ENCODE peak calls at places on chromosomes 11 and 22, in eight cellular contexts. N, B, I, O, G, U, E and J are unnamed samples.

GRCh38 chr11:48037709-48038468 is 57.5 kb downstream of the PTPRJ start:
- DNase-seq in N (no peak), B (no peak), O (no peak), G (no peak), I (no peak), E (no peak), U (no peak), J (no peak)

GRCh38 chr22:29060931-29061330 is 700 bp downstream of the C22orf31 start:
- DNase-seq in I (no peak), G (no peak), E (no peak), B (no peak), N (no peak), O (no peak), U (no peak), J (no peak)

GRCh38 chr11:78254263-78254662 is 65.5 kb downstream of the USP35 start:
- DNase-seq in B (no peak), G (no peak), N (no peak), I (no peak), E (no peak), O (no peak), U (no peak), J (no peak)

GRCh38 chr11:101096036-101096704 is 33.4 kb downstream of the PGR start:
- DNase-seq in I (no peak), N (no peak), O (no peak), B (no peak), E (no peak), G (no peak), U (no peak), J (no peak)

GRCh38 chr11:1561955-1562354 is 10.1 kb downstream of the DUSP8 start:
- DNase-seq in I (no peak), G (no peak), B (no peak), U (no peak), E (no peak), N (no peak), O (no peak), J (no peak)

GRCh38 chr11:47243454-47243853 is 5.2 kb downstream of the ACP2 start:
- DNase-seq in U (no peak), E (no peak), B (no peak), O (no peak), N (no peak), I (no peak), G (no peak), J (peak; percentile 71)

GRCh38 chr11:16981651-16982194 is 32.5 kb downstream of the PLEKHA7 start:
- DNase-seq in G (peak; percentile 71), E (peak; percentile 79), U (no peak), I (no peak), O (peak; percentile 49), N (no peak), B (peak; percentile 76), J (peak; percentile 8)

GRCh38 chr22:22449819-22450218 is 58.7 kb downstream of the ZNF280B start:
- DNase-seq in O (no peak), G (no peak), N (no peak), B (no peak), E (no peak), I (no peak), U (no peak), J (no peak)

GRCh38 chr11:6856871-6857270 is 6.0 kb upstream of the OR10A2 start:
- DNase-seq in O (no peak), E (no peak), I (no peak), U (no peak), B (no peak), G (no peak), N (no peak), J (no peak)

GRCh38 chr11:66045177-66045639 is 3.8 kb downstream of the GAL3ST3 start:
- DNase-seq in I (no peak), E (peak; percentile 71), N (peak; percentile 73), G (peak; percentile 65), O (peak; percentile 98), B (peak; percentile 77), U (peak; percentile 83), J (peak; percentile 80)

GRCh38 chr11:12409621-12410005 is 32.2 kb downstream of the PARVA start:
- DNase-seq in U (no peak), N (no peak), G (no peak), O (no peak), E (no peak), I (no peak), B (no peak), J (peak; percentile 60)

GRCh38 chr22:35138521-35138920 is 72.6 kb downstream of the ISX start:
- DNase-seq in O (no peak), E (no peak), N (no peak), U (no peak), G (no peak), B (no peak), I (no peak), J (no peak)

GRCh38 chr11:74871037-74871436 is 77.9 kb downstream of the XRRA1 start:
- DNase-seq in E (no peak), U (no peak), B (no peak), I (no peak), N (no peak), O (no peak), G (no peak), J (peak; percentile 13)

GRCh38 chr11:71947498-71947897 is 18.7 kb downstream of the RNF121 start:
- DNase-seq in O (no peak), I (no peak), N (no peak), G (no peak), E (no peak), U (no peak), B (no peak), J (no peak)

GRCh38 chr11:106670069-106670468 is 348.2 kb downstream of the GUCY1A2 start:
- DNase-seq in I (no peak), G (no peak), B (no peak), U (no peak), E (no peak), N (no peak), O (no peak), J (no peak)

GRCh38 chr11:112128483-112129121 is 35.3 kb downstream of the IL18 start:
- DNase-seq in O (no peak), E (peak; percentile 33), N (no peak), G (peak; percentile 67), B (no peak), I (no peak), U (no peak), J (peak; percentile 89)

GRCh38 chr11:132408877-132409276 is 1038.5 kb downstream of the NTM start:
- DNase-seq in I (no peak), G (no peak), O (no peak), E (no peak), N (no peak), U (no peak), B (no peak), J (no peak)

GRCh38 chr22:44587004-44587793 is 89.2 kb upstream of the RTL6 start:
- DNase-seq in U (no peak), B (no peak), I (peak; percentile 81), O (no peak), N (no peak), E (peak; percentile 52), G (no peak), J (no peak)

GRCh38 chr11:1876361-1877063 is 15.2 kb downstream of the PRR33 start:
- DNase-seq in G (peak; percentile 51), U (no peak), E (no peak), I (no peak), N (no peak), O (peak; percentile 44), B (no peak), J (peak; percentile 63)

GRCh38 chr11:5689551-5689983 is at the start of gene TRIM22:
- DNase-seq in G (peak; percentile 40), O (no peak), N (peak; percentile 22), I (no peak), U (peak; percentile 46), E (peak; percentile 8), B (no peak), J (peak; percentile 73)

GRCh38 chr11:24422371-24422770 is 74.5 kb upstream of the LUZP2 start:
- DNase-seq in B (no peak), I (no peak), U (no peak), E (no peak), O (no peak), G (no peak), N (no peak), J (no peak)

GRCh38 chr11:64569300-64569970 is 21.6 kb upstream of the SLC22A12 start:
- DNase-seq in O (no peak), N (no peak), I (no peak), B (no peak), E (no peak), G (no peak), U (no peak), J (no peak)

GRCh38 chr22:46442217-46442853 is 95.1 kb downstream of the CELSR1 start:
- DNase-seq in E (no peak), O (no peak), B (no peak), U (no peak), G (no peak), I (no peak), N (no peak), J (no peak)

GRCh38 chr22:30561402-30562154 is 12.9 kb downstream of the GAL3ST1 start:
- DNase-seq in E (no peak), N (no peak), G (no peak), B (no peak), I (no peak), U (no peak), O (no peak), J (no peak)

GRCh38 chr22:44693756-44694155 is 8.2 kb upstream of the PRR5 start:
- DNase-seq in U (no peak), O (no peak), G (no peak), E (no peak), B (no peak), I (no peak), N (no peak), J (no peak)

GRCh38 chr11:129643031-129643721 is 172.5 kb upstream of the TMEM45B start:
- DNase-seq in G (no peak), E (no peak), B (no peak), U (peak; percentile 38), I (no peak), O (no peak), N (no peak), J (peak; percentile 87)

GRCh38 chr22:45883811-45884170 is 93.2 kb downstream of the WNT7B start:
- DNase-seq in I (no peak), U (no peak), E (no peak), B (no peak), G (no peak), O (no peak), N (no peak), J (no peak)

GRCh38 chr11:26276798-26277424 is 55.0 kb upstream of the ANO3 start:
- DNase-seq in U (peak; percentile 24), I (no peak), N (no peak), O (peak; percentile 21), B (peak; percentile 75), E (peak; percentile 70), G (peak; percentile 49), J (peak; percentile 65)

GRCh38 chr11:57426754-57427691 is at the start of gene SLC43A3:
- DNase-seq in G (peak; percentile 73), N (peak; percentile 74), U (peak; percentile 84), B (peak; percentile 17), E (peak; percentile 14), O (peak; percentile 21), I (no peak), J (peak; percentile 74)